ENCODE peak calls at places on chromosomes 2 and 18, in four cellular contexts. A, V, Z and N are unnamed samples.

GRCh38 chr2:174124171-174124570 is 124.2 kb downstream of the OLA1 start:
- DNase-seq in Z (no peak), A (no peak), V (no peak), N (no peak)

GRCh38 chr2:145007673-145008263 is 487.8 kb upstream of the ZEB2 start:
- DNase-seq in A (no peak), V (no peak), Z (peak), N (no peak)

GRCh38 chr2:222904557-222905258 is 43.9 kb downstream of the ACSL3 start:
- DNase-seq in V (peak), A (no peak), Z (no peak), N (no peak)

GRCh38 chr2:38549066-38549465 is 53.7 kb downstream of the HNRNPLL start:
- DNase-seq in A (no peak), Z (no peak), V (no peak), N (no peak)

GRCh38 chr2:23503097-23503496 is 118.1 kb downstream of the KLHL29 start:
- DNase-seq in Z (no peak), A (no peak), V (no peak), N (no peak)

GRCh38 chr2:229454934-229455631 is 184.0 kb upstream of the PID1 start:
- DNase-seq in V (peak), A (no peak), Z (no peak), N (no peak)

GRCh38 chr18:79477711-79478483 is 82.2 kb downstream of the NFATC1 start:
- DNase-seq in A (no peak), Z (peak), V (no peak), N (peak)

GRCh38 chr2:227608469-227609338 is 5.9 kb downstream of the SCYGR3 start:
- DNase-seq in A (no peak), V (no peak), Z (no peak), N (peak)